ENCODE peak calls at places on chromosome X, in five cellular contexts. G is suprapubic skin; Y is endodermal cell; Q is GM12864; E is CD4-positive, alpha-beta T cell. T is an unnamed sample.

GRCh38 chrX:1391370-1391706 is 575 bp downstream of the SLC25A6 start:
- DNase-seq in Y (peak; percentile 94), G (no peak), Q (no peak), E (no peak), T (no peak)

GRCh38 chrX:46710927-46711623 is 47.8 kb downstream of the SLC9A7 start:
- DNase-seq in Y (no peak), E (no peak), Q (no peak), G (no peak), T (no peak)

GRCh38 chrX:57132046-57132445 is 5.2 kb downstream of the SPIN2A start:
- DNase-seq in Y (no peak), G (no peak), Q (no peak), E (no peak), T (no peak)

GRCh38 chrX:43836435-43837184 is 45.6 kb downstream of the MAOB start:
- DNase-seq in E (no peak), G (no peak), Y (no peak), Q (no peak), T (no peak)

GRCh38 chrX:125436855-125437254 is 117.2 kb downstream of the TEX13C start:
- DNase-seq in Q (no peak), Y (no peak), G (no peak), E (no peak), T (no peak)

GRCh38 chrX:12975999-12976558 is 1.2 kb downstream of the TMSB4X start:
- DNase-seq in Y (peak; percentile 76), E (no peak), G (peak; percentile 72), Q (no peak), T (no peak)

GRCh38 chrX:134236690-134237362 is at the start of gene CCDC160:
- DNase-seq in Y (peak; percentile 90), Q (no peak), G (no peak), E (no peak), T (peak; percentile 91)

GRCh38 chrX:18227458-18227857 is 6.8 kb upstream of the BEND2 start:
- DNase-seq in G (no peak), Y (no peak), Q (no peak), E (no peak), T (no peak)

GRCh38 chrX:153750126-153750774 is 13.8 kb upstream of the PLXNB3 start:
- DNase-seq in Q (no peak), Y (peak; percentile 32), E (no peak), G (no peak), T (no peak)

GRCh38 chrX:10986616-10987015 is 124.5 kb upstream of the HCCS start:
- DNase-seq in G (no peak), Q (no peak), E (no peak), Y (no peak), T (no peak)

GRCh38 chrX:121151293-121151692 is 103.9 kb downstream of the GLUD2 start:
- DNase-seq in G (no peak), E (no peak), Q (no peak), Y (no peak), T (no peak)

GRCh38 chrX:43693602-43694406 is 37.7 kb downstream of the MAOA start:
- DNase-seq in Y (no peak), Q (no peak), E (no peak), G (no peak), T (no peak)

GRCh38 chrX:119753639-119754257 is 4.6 kb upstream of the SOWAHD start:
- DNase-seq in G (no peak), E (peak; percentile 18), Q (no peak), Y (peak; percentile 61), T (no peak)

GRCh38 chrX:72539822-72540221 is 32.8 kb downstream of the HDAC8 start:
- DNase-seq in G (no peak), Y (no peak), Q (no peak), E (no peak), T (no peak)

GRCh38 chrX:148582353-148582752 is 81.9 kb downstream of the AFF2 start:
- DNase-seq in G (no peak), Q (no peak), E (no peak), Y (no peak), T (no peak)

GRCh38 chrX:132480581-132481203 is 8.1 kb downstream of the MBNL3 start:
- DNase-seq in E (peak; percentile 17), G (peak; percentile 65), Q (no peak), Y (no peak), T (no peak)

GRCh38 chrX:109826954-109827708 is 94.1 kb upstream of the ACSL4 start:
- DNase-seq in E (no peak), Q (no peak), Y (no peak), G (no peak), T (no peak)

GRCh38 chrX:1529328-1529727 is 7.7 kb downstream of the P2RY8 start:
- DNase-seq in G (peak; percentile 38), E (no peak), Y (no peak), Q (no peak), T (peak; percentile 27)

GRCh38 chrX:10579018-10579752 is 41.2 kb downstream of the MID1 start:
- DNase-seq in G (no peak), Q (no peak), Y (no peak), E (no peak), T (no peak)

GRCh38 chrX:153871451-153871850 is 14.5 kb downstream of the L1CAM start:
- DNase-seq in Q (no peak), E (no peak), G (no peak), Y (no peak), T (peak; percentile 39)

GRCh38 chrX:17563076-17563475 is 174.2 kb upstream of the SCML1 start:
- DNase-seq in E (no peak), Q (no peak), Y (no peak), G (no peak), T (no peak)

GRCh38 chrX:25028726-25029125 is 13.0 kb upstream of the ARX start:
- DNase-seq in Y (no peak), E (no peak), Q (no peak), G (no peak), T (no peak)

GRCh38 chrX:129779747-129780146 is at the start of gene SASH3:
- DNase-seq in Y (no peak), G (no peak), E (peak; percentile 64), Q (peak; percentile 56), T (peak; percentile 77)

GRCh38 chrX:153864101-153864500 is 21.9 kb downstream of the L1CAM start:
- DNase-seq in E (no peak), G (no peak), Q (no peak), Y (no peak), T (no peak)

GRCh38 chrX:136733613-136734012 is 47.1 kb downstream of the ARHGEF6 start:
- DNase-seq in Y (no peak), G (no peak), E (no peak), Q (no peak), T (no peak)

GRCh38 chrX:43474321-43474720 is 181.8 kb upstream of the MAOA start:
- DNase-seq in G (no peak), E (no peak), Y (peak; percentile 71), Q (no peak), T (no peak)

GRCh38 chrX:111581086-111581485 is 69.6 kb downstream of the SERTM2 start:
- DNase-seq in G (no peak), Y (no peak), Q (no peak), E (no peak), T (no peak)

GRCh38 chrX:69158166-69159040 is 6.8 kb downstream of the PJA1 start:
- DNase-seq in G (no peak), Y (peak; percentile 73), E (no peak), Q (no peak), T (no peak)
- TF ChIP-seq CTCF in G (no peak), Y (peak; percentile 75), E (peak; percentile 14), Q (peak; percentile 68), T (peak; percentile 71)

DNA sequence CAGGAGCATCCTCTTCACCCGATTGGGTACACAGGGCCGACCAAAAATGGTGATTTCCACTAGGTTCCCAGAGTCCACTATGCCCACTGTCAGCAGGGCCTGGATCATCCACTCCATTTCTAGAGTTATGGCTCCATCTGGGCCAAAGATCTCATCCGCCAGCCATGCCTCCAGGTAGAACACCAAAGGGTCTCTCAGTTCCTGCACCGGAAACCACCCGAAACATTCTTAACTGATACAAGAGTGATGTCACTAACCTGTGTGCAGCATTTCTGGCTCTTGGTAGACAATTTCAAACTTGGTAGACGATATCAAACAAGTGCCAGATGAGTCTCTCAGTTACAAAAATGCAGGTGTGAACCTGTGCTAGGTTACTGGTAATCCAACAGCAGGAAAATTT is 306.1 kb downstream of the BCOR start:
- DNase-seq in G (no peak), Q (no peak), E (no peak), Y (no peak), T (no peak)
- TF ChIP-seq CTCF in G (no peak), Q (no peak), E (no peak), Y (no peak), T (no peak)

DNA sequence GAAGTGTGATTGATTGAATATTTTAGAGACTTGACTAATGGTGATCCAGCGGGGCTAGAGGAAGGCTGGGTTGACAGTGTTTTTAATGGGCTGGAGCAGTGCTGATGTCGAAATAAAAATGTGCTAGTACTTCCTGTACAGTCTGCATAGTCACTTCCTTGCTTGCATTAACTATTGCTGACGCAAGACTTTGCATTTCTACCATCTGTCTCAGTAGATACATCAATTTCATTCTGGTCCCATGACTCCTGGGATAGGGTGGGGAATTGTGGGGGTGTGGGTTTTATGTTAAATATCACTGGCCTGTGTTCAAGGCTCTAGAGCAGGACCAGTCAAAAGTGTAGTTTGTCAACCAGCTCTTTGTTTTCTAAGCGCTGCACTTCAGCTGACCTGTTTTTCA is 35.3 kb upstream of the PHEX start:
- DNase-seq in Q (no peak), E (no peak), Y (no peak), G (no peak), T (no peak)
- TF ChIP-seq CTCF in Q (no peak), E (no peak), Y (no peak), G (no peak), T (no peak)

GRCh38 chrX:23911436-23911835 is 3.6 kb downstream of the CXorf58 start:
- DNase-seq in Y (no peak), Q (no peak), E (no peak), G (no peak), T (no peak)

GRCh38 chrX:23904096-23904495 is 3.6 kb downstream of the APOO start:
- DNase-seq in E (no peak), G (no peak), Q (no peak), Y (peak; percentile 62), T (no peak)

GRCh38 chrX:23908219-23909003 is 605 bp downstream of the CXorf58 start:
- DNase-seq in Q (no peak), Y (peak; percentile 69), G (no peak), E (no peak), T (no peak)

GRCh38 chrX:23907106-23907495 is 637 bp downstream of the APOO start:
- DNase-seq in E (no peak), Q (no peak), G (no peak), Y (no peak), T (no peak)

GRCh38 chrX:23907496-23908218 is at the start of the genes APOO and CXorf58:
- DNase-seq in Q (peak; percentile 79), E (peak; percentile 86), G (peak; percentile 90), Y (peak; percentile 99), T (peak; percentile 97)
- TF ChIP-seq CTCF in Q (peak; percentile 70), E (peak; percentile 53), G (peak; percentile 86), Y (peak; percentile 93), T (peak; percentile 89)

GRCh38 chrX:140040397-140040796 is 75.1 kb upstream of the CXorf66 start:
- DNase-seq in Y (no peak), Q (no peak), G (no peak), E (no peak), T (no peak)

GRCh38 chrX:140038842-140039241 is 73.5 kb upstream of the CXorf66 start:
- DNase-seq in Y (no peak), Q (no peak), E (no peak), G (no peak), T (no peak)

DNA sequence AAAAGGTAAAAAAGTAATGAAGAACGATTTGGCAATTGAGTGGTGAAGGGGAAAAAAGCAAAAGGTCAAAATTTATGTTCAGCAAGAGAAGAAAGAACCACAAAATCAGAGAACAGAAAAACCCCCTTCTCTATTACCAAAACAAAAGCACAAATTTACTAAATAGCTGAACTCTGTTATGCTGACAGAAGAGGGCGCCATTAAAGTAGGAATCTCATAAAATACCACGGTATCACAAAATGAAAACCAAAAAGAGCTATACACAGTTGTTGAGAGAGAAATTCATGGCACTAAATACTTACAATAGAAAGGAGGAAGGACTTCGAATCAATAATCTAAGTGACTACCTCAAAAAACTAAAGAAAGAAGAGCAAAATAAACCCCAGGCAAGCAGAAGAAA is 69.6 kb upstream of the CXorf66 start:
- DNase-seq in G (no peak), Y (no peak), Q (no peak), E (no peak), T (no peak)
- TF ChIP-seq CTCF in G (no peak), Y (peak; percentile 80), Q (peak; percentile 8), E (no peak), T (peak; percentile 47)

T was measured in chondrocyte.